ENCODE peak calls at places on chromosomes 11 and 22, in four cellular contexts. P is K562, D is HepG2, C is GM12878. Q is an unnamed sample.

GRCh38 chr22:17106161-17106784 is 14.9 kb downstream of the TMEM121B start:
- DNase-seq in P (no peak), D (no peak), C (no peak), Q (no peak)

GRCh38 chr11:28763876-28764275 is 655.7 kb downstream of the METTL15 start:
- DNase-seq in P (no peak), D (no peak), C (no peak), Q (no peak)

GRCh38 chr22:16594026-16594425 is 1.4 kb upstream of the CCT8L2 start:
- DNase-seq in P (no peak), D (no peak), C (no peak), Q (no peak)

GRCh38 chr11:12723410-12724297 is 49.4 kb downstream of the TEAD1 start:
- DNase-seq in P (no peak), D (peak; percentile 73), C (no peak), Q (peak; percentile 82)

GRCh38 chr11:15123849-15124248 is 9.1 kb downstream of the INSC start:
- DNase-seq in P (no peak), D (no peak), C (no peak), Q (no peak)

GRCh38 chr11:61657566-61657965 is 22.6 kb upstream of the DAGLA start:
- DNase-seq in P (no peak), D (peak; percentile 76), C (no peak), Q (no peak)

GRCh38 chr11:114776956-114777355 is 98.6 kb downstream of the NXPE2 start:
- DNase-seq in P (no peak), D (no peak), C (no peak), Q (no peak)

GRCh38 chr11:87722756-87723599 is 452.3 kb downstream of the RAB38 start:
- DNase-seq in P (peak; percentile 17), D (peak; percentile 7), C (no peak), Q (peak; percentile 23)

GRCh38 chr22:36874309-36874696 is 13.5 kb downstream of the NCF4 start:
- DNase-seq in P (no peak), D (no peak), C (no peak), Q (no peak)

GRCh38 chr22:48629631-48630443 is 1197.8 kb downstream of the BRD1 start:
- DNase-seq in P (no peak), D (no peak), C (no peak), Q (no peak)

DNA sequence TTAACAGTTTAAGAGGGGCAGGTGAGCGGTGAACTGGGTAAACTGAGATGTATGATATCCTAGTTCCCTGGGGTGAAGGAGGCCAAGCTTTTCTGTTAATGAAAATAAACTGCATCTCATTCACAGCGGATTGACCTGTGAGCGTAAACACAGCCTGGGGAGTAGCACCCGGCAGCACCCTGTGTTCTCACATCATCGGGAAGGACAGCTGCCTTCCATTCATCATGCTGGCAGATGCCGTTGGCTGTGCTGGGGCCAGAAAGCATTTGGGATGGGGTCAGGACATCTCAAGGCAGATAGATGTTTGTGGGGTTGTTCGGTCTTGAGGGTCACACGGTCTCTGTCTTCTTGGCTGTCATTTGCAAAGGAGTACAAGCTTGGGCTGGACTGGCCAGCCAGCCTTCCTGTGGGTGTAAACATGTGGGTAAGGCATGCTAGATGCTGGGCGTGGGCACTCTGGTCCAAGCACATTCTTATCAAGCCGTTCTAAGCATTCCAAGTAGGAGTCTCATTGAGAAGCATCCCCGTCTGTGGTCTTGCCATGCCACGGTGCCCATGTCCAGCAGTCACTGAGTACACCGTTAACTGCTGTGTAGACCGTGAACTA is 81.3 kb downstream of the TBC1D22A start:
- DNase-seq in P (no peak), D (no peak), C (no peak), Q (no peak)
- TF ChIP-seq BHLHE40 in P (no peak), D (no peak), C (no peak), Q (no peak)

DNA sequence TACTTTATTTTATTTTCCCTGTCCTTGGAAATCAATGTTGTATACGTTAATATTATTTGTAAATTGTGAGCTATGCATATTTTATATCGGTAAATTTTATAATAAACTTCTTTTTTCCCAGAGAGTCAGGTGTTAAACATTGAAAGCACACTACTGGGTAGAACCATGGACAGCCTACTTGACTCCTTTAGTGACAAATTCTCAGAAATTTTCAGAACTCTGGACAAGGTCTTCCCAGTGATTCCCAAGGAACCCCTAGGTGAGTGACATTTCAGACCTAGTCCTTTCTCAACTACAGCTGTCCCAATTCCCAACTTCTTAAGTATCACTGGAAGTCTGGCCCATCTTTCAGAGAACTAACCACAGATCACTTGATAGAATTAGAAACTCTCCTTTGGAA is 107.2 kb downstream of the RCN1 start:
- DNase-seq in P (no peak), D (no peak), C (no peak), Q (no peak)
- TF ChIP-seq REST in P (no peak), D (no peak), C (peak; percentile 55), Q (peak; percentile 76)

GRCh38 chr11:100855466-100856067 is 168.5 kb downstream of the ARHGAP42 start:
- DNase-seq in P (peak; percentile 18), D (peak; percentile 36), C (no peak), Q (peak; percentile 7)
- TF ChIP-seq ESRRA in P (no peak), D (no peak), C (no peak), Q (no peak)

DNA sequence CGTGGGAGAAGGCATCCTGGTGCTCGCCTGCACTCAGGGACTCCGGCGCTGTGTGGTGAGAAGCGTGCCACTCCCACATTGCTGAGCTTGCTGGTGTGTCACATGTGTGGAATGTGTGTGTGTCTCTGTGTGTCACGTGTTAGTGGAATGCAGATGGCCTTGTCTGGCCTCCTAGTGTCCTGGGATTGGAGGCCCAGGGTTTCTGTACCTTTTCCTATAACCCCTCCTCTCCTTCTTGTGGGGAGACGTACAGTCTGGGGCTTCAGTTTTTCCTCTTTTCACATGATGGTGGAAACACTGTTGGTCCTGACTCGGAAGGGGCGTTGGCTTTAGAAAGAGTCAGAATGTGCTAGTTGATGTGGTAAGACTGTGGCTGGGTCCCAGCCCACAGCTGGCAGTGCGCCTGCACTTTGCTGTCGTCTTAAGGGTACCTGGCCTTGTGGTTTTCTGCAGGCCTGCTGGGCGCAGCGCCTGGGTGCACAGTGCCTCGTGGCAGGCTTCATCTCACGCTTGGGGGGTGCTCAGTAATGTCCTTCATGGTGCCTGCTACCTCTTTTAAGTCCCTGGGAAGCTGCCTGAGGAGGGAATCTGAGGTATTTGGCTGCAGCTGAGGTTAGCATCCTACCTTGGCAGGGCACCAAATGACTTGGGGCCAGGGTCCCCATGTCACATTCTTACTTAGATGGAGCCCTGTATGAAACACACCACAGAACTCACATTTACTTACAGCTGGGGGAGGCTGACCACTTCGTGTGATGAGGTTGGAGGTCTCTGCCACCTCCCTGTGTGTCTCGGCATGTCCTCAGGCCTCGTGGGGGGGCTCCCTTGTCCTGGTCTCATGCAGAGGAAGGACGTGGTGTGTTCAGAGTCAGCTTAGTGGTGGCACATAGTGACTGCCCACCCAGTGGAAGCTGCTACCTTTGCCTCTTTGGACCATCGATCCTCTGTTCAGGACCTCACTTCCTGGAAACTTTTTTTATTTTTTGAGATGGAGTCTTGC is 61.9 kb downstream of the MED15 start:
- DNase-seq in P (no peak), D (no peak), C (peak; percentile 33), Q (peak; percentile 75)
- TF ChIP-seq BHLHE40 in P (no peak), D (no peak), C (no peak), Q (peak; percentile 28)

DNA sequence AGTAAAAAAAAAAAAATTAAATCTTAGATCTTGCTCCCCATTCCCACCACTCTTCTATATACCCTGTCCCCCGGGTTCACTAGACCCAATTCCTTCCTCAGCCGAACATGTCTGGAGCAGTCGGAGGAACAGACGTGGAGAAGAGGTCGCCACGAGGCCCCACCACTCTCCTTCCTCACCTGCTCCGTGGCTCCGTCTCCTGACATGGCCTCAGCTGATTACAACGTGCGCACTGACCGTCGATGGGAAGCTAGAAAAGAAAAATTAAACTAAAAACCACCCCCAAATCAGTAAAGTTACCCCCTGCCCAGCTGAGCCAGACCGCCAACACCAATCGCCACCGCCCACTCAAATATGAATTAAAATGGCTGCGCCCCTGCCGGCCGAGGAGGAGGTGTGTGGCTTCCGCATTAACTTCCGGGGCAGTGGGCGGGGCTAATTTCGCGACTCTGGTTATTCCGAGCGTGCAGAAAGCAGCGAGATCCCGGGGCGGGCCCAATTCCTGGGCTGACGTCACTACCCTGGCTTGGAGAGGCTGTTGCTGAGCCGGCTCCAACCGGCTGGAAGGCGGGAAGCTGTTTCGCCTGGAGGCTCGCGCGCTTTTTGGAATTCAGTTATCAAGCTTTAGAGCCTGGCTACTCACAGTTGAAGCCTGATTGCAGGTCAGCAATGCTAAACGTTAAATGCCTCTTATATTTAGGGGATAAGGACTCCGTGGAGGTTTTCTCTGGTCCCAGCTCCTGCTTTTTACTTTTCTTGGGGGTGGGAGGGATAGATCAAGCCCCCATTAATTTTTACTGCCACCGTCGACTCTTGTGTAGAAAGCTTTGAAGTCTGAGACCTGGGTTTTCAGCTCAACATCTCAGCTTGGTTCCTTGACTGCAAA is at the start of gene CSTF3:
- DNase-seq in P (peak; percentile 95), D (peak; percentile 98), C (peak; percentile 74), Q (peak; percentile 92)
- TF ChIP-seq REST in P (no peak), D (no peak), C (no peak), Q (peak; percentile 64)

DNA sequence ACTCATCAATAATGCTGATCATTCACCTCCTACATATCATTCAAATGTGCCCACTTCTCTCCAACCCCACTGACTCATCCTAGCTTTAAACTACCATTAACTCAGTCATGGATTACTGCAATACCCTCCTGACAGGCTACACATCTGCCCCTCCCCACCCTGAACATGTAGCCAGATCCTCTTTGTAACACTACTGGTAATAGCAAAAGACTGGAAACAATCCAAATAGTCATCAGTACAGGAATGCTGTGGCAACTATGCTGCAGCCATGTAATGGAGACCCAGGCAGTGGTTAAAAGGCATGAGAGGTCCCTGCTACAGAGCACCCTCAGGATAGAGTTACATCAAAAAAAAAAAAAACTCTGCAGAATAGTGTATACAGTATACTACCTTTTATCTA is 16.6 kb downstream of the SLC43A3 start:
- DNase-seq in P (no peak), D (no peak), C (no peak), Q (no peak)
- TF ChIP-seq ESRRA in P (no peak), D (no peak), C (no peak), Q (no peak)

DNA sequence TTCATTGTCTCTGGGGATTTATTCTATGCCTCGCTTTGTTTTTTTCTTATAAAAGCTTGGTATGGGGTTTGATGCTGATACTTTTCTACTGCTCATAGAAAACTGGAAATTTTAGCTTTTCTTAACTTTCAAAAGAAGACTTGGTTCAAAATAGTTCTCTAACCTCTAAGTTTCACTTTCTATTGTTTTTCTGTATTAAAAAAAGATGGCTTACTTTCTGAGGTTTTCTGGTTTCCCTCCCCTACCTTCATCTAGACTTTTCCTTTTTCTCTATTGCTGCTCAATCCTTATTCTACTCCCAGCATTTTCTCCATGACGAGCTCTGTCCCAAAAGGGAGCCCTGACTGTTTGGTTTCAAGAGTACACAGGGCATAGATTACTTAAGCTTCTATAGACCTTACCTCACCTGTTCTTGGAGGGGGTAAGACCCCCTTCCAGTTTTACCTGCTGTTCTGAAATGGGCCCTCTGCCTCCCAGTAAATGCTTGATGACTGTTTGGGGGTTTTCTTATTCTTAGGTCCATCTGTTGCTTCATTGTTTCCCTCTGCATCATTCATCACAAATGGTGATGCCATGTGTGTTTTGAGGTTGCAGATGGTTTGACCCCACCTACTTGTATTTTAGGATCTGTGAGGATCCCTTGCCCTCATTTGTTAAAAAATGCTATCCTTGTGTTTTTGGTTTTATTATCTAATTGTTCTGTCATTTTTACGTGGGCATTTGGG is 29.5 kb downstream of the DNHD1 start:
- DNase-seq in P (no peak), D (no peak), C (peak; percentile 0), Q (no peak)
- TF ChIP-seq BHLHE40 in P (no peak), D (no peak), C (no peak), Q (no peak)

DNA sequence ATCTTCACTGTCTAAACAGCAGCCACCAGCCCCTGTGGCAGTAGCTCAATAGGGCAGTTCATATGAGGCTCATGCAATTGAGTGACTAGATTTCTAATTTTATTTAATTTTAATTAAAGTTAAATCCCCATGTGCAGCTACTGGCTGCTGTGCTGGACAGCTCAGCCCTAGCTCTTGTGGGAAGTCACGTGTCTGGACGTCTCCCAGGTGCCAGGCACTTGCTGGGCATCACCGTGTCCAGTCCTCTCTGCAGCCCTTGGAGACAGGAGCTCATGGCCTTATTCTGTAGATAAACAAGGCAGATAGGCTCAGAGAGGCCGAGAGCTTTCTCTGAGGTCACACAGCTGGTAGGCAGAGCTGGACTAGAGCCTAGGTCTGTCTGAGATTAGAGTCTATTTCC is 95.0 kb downstream of the ARHGAP8 start:
- DNase-seq in P (no peak), D (no peak), C (no peak), Q (no peak)
- TF ChIP-seq REST in P (no peak), D (no peak), C (no peak), Q (no peak)